ENCODE peak calls at places on chromosomes 16 and 17, in six cellular contexts. R is mesendoderm, E is neuronal stem cell, L is H1, O is IMR-90, A is H9. Y is an unnamed sample.

GRCh38 chr16:53320992-53321391 is 113.3 kb upstream of the RBL2 start:
- DNase-seq in E (no peak), L (no peak), R (no peak), A (no peak), O (no peak), Y (no peak)

GRCh38 chr16:21104124-21104860 is 46.4 kb downstream of the DNAH3 start:
- DNase-seq in R (no peak), L (no peak), O (peak), E (no peak), A (no peak), Y (peak)

GRCh38 chr17:35099929-35100328 is 19.7 kb downstream of the RAD51D start:
- DNase-seq in A (no peak), R (no peak), O (no peak), E (no peak), L (no peak), Y (no peak)

GRCh38 chr16:24010440-24011089 is 174.8 kb downstream of the PRKCB start:
- DNase-seq in E (peak), O (peak), L (peak), A (peak), R (peak), Y (peak)

GRCh38 chr16:89599451-89599858 is 14.0 kb upstream of the DPEP1 start:
- DNase-seq in O (no peak), L (peak), E (no peak), R (peak), A (peak), Y (no peak)

GRCh38 chr16:48217708-48218107 is 26.4 kb upstream of the LONP2 start:
- DNase-seq in A (no peak), R (no peak), E (no peak), O (no peak), L (no peak), Y (no peak)

GRCh38 chr16:81864646-81865382 is 85.7 kb downstream of the PLCG2 start:
- DNase-seq in E (no peak), L (no peak), O (no peak), R (peak), A (no peak), Y (no peak)

GRCh38 chr16:72247821-72248253 is 75.9 kb upstream of the PMFBP1 start:
- DNase-seq in L (no peak), R (no peak), E (no peak), A (no peak), O (peak), Y (peak)

GRCh38 chr17:81440511-81441244 is 45.4 kb downstream of the BAHCC1 start:
- DNase-seq in L (peak), R (peak), O (no peak), E (peak), A (peak), Y (peak)

GRCh38 chr16:53022374-53022773 is 30.3 kb downstream of the CHD9NB start:
- DNase-seq in A (peak), R (peak), E (peak), L (no peak), O (peak), Y (peak)

GRCh38 chr16:23420011-23420410 is 33.0 kb downstream of the COG7 start:
- DNase-seq in L (no peak), R (no peak), O (peak), A (no peak), E (no peak), Y (peak)

GRCh38 chr17:29124135-29124930 is 55.9 kb downstream of the MYO18A start:
- DNase-seq in L (no peak), E (no peak), O (peak), A (peak), R (peak), Y (peak)

GRCh38 chr16:28279006-28279405 is 13.3 kb upstream of the SBK1 start:
- DNase-seq in L (no peak), O (no peak), R (no peak), E (no peak), A (no peak), Y (no peak)

GRCh38 chr17:34248807-34249496 is 6.1 kb upstream of the CCL2 start:
- DNase-seq in A (no peak), L (no peak), O (no peak), R (no peak), E (no peak), Y (peak)

GRCh38 chr16:54632322-54632721 is 298.3 kb upstream of the IRX5 start:
- DNase-seq in L (no peak), R (no peak), O (no peak), A (no peak), E (no peak), Y (no peak)

GRCh38 chr17:61422116-61422799 is 22.6 kb downstream of the TBX2 start:
- DNase-seq in L (no peak), O (no peak), R (no peak), A (no peak), E (no peak), Y (no peak)

GRCh38 chr16:17369441-17369951 is 101.3 kb downstream of the XYLT1 start:
- DNase-seq in L (no peak), O (no peak), A (no peak), E (no peak), R (no peak), Y (no peak)

GRCh38 chr16:52141871-52142270 is 405.1 kb downstream of the TOX3 start:
- DNase-seq in E (no peak), L (peak), R (peak), A (no peak), O (no peak), Y (no peak)

GRCh38 chr17:48546924-48547838 is 2.3 kb upstream of the HOXB2 start:
- DNase-seq in A (no peak), L (no peak), E (no peak), R (no peak), O (peak), Y (peak)

GRCh38 chr17:71801301-71801700 is 319.5 kb upstream of the SOX9 start:
- DNase-seq in E (no peak), R (no peak), O (no peak), L (no peak), A (no peak), Y (no peak)

GRCh38 chr16:86772231-86772510 is 193.8 kb downstream of the FOXL1 start:
- DNase-seq in L (no peak), E (no peak), R (no peak), O (peak), A (no peak), Y (peak)

GRCh38 chr16:8674413-8675022 is at the start of gene ABAT:
- DNase-seq in E (peak), L (no peak), O (peak), A (peak), R (peak), Y (peak)

GRCh38 chr16:13038591-13038990 is 137.2 kb downstream of the SHISA9 start:
- DNase-seq in A (no peak), O (no peak), E (no peak), R (no peak), L (no peak), Y (no peak)

GRCh38 chr17:74198694-74199093 is 4.8 kb upstream of the RPL38 start:
- DNase-seq in E (no peak), L (no peak), O (no peak), R (no peak), A (no peak), Y (no peak)

GRCh38 chr17:36527851-36528250 is 6.8 kb downstream of the MYO19 start:
- DNase-seq in R (no peak), E (no peak), O (no peak), A (no peak), L (no peak), Y (no peak)

GRCh38 chr16:48126801-48127644 is 28.8 kb downstream of the ABCC12 start:
- DNase-seq in L (no peak), R (peak), E (no peak), A (no peak), O (peak), Y (peak)

DNA sequence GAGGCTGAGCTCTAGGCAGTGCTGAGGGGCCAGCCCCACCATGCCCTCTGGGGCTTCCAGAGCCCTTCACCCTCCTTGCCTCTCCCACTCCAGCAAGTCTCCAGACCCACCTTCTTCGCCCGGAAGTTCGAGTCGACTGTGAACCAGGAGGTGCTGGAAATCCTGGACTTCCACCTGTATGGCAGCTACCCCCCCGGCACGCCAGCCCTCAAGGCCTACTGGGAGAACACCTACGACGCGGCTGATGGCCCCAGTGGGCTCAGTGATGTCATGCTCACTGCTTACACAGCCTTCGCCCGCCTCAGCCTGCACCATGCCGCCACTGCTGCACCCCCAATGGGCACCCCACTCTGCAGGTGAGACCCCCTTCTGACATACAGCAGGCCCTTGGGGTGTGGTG is 10.5 kb downstream of the XYLT2 start:
- DNase-seq in R (no peak), O (no peak), L (no peak), A (no peak), E (no peak), Y (no peak)
- H2BK15ac ChIP-seq in R (no peak), O (no peak), L (no peak), A (no peak), E (no peak), Y (no peak)

GRCh38 chr17:7466318-7466643 is 13.2 kb downstream of the ZBTB4 start:
- DNase-seq in A (no peak), R (no peak), E (no peak), L (no peak), O (no peak), Y (no peak)
- H3K27ac ChIP-seq in A (no peak), R (no peak), E (no peak), L (no peak), O (no peak), Y (no peak)

DNA sequence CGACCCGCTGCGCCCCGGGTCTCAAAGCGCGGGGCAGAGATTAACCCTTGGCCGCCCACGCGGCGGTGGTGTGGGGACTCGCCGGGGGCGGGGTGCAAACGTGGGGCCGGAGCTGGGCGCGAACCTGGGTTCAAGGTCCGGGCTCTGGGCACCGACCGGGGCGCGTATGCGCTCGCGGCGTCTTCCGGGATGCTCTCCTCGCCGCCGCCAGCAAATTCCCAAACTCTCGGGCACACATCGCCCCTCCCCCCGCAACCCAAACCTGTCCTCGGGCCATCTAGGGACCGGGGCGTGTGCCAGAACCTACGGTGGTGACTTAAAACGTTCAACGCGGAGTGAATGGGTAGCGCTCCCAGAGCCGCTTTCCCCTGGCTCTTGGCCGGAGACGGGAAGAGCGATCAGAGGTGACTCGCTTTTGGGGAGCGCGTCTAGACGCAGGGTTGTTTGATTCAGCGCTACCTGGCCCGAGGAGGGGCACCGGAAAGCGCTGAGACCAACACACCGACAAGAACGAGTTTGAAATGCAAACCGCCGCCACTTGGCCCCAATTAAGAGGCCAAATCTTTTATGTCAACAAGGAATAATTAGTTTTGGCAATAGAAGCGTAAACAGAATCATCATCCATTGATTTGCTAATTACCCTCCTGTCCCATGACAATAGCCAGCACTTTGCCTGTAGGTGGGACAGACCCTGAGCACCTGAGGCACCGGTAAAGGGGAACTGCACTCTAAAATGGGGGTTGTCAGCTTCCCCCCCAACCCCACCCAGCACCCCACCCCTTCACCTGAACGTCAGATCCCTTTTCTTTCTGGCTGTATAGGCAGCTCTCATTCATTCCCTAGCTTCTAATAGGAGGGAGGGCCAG is 46.2 kb downstream of the WNT3 start:
- DNase-seq in R (peak), L (peak), O (no peak), A (peak), E (peak), Y (peak)
- H3K18ac ChIP-seq in R (peak), L (peak), O (no peak), A (peak), E (peak), Y (no peak)

GRCh38 chr17:78415821-78416301 is 37.4 kb downstream of the PGS1 start:
- DNase-seq in L (no peak), A (no peak), O (peak), E (no peak), R (no peak), Y (peak)
- H2BK15ac ChIP-seq in L (no peak), A (no peak), O (no peak), E (no peak), R (no peak), Y (peak)

GRCh38 chr17:10633738-10634379 is 23.2 kb downstream of the MYH3 start:
- DNase-seq in E (no peak), A (no peak), L (no peak), R (no peak), O (no peak), Y (no peak)
- H3K27ac ChIP-seq in E (no peak), A (no peak), L (no peak), R (no peak), O (no peak), Y (no peak)

GRCh38 chr17:39927101-39927927 is at the start of the genes LRRC3C and ORMDL3:
- DNase-seq in O (peak), L (peak), A (peak), R (peak), E (peak), Y (peak)
- H3K18ac ChIP-seq in O (peak), L (peak), A (peak), R (peak), E (peak), Y (peak)

GRCh38 chr16:88440111-88440510 is 13.0 kb upstream of the ZFPM1 start:
- DNase-seq in A (no peak), E (no peak), R (no peak), O (no peak), L (no peak), Y (no peak)
- H2BK15ac ChIP-seq in A (no peak), E (no peak), R (no peak), O (no peak), L (no peak), Y (no peak)

GRCh38 chr17:32955155-32955554 is 27.2 kb downstream of the TMEM98 start:
- DNase-seq in O (no peak), E (no peak), L (no peak), A (no peak), R (no peak), Y (no peak)
- H3K27ac ChIP-seq in O (no peak), E (no peak), L (no peak), A (no peak), R (no peak), Y (no peak)

GRCh38 chr16:69726313-69727060 is at the start of gene NQO1:
- DNase-seq in A (peak), R (peak), O (peak), L (peak), E (peak), Y (peak)

GRCh38 chr16:69724981-69725479 is 1.3 kb downstream of the NQO1 start:
- DNase-seq in O (no peak), R (peak), L (no peak), A (no peak), E (no peak), Y (peak)

GRCh38 chr16:69724414-69724873 is 1.9 kb downstream of the NQO1 start:
- DNase-seq in A (no peak), R (no peak), E (no peak), L (no peak), O (no peak), Y (no peak)

GRCh38 chr16:69727916-69728270 is 1.5 kb upstream of the NQO1 start:
- DNase-seq in O (no peak), E (no peak), L (no peak), A (no peak), R (no peak), Y (no peak)

GRCh38 chr16:69725480-69726312 is 664 bp downstream of the NQO1 start:
- DNase-seq in R (no peak), A (peak), O (no peak), E (no peak), L (no peak), Y (no peak)
- H3K18ac ChIP-seq in R (peak), A (peak), O (peak), E (no peak), L (peak), Y (peak)

DNA sequence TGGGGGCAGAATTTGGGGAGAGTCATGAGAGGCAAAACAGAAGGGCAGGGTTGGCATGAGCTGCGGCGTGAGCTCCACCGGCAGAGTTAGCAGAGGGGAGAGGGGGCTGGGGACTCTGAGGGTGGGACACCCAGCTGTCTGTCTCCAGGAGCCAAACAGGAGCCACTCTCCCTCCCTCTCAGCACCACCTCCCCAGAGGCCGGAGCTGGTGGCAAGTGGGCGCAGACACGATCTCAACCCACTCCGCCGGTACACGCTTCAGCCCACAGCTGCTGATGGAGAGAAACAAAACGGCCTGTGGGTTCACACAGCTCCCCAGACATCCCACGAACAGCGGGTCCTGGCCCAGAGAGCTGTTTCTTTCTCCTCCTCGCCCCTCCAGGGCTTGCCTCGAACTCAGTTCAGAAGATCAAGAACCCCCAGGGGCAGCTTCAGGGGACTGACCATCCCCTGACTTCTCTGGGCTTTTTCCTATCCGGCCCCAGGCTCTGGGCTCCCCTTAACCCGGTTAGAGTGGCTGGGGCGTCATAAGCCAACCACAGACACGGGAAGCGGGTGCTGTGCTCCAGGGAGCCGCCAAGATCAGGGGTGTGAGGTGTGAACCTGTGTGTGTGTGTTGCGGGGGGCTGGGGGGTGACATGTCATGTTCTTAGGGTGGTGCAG is 7.6 kb downstream of the RHBDF2 start:
- DNase-seq in E (no peak), O (no peak), A (no peak), L (no peak), R (no peak), Y (no peak)
- H2BK15ac ChIP-seq in E (peak), O (no peak), A (no peak), L (peak), R (no peak), Y (peak)